ENCODE peak calls at places on chromosomes 2 and 18, in nine cellular contexts. Z, B, Y, C, O, A, J, L and P are unnamed samples.

GRCh38 chr2:145635706-145636427 is 1115.9 kb upstream of the ZEB2 start:
- DNase-seq in Z (no peak), L (no peak), O (no peak), B (no peak), A (no peak), C (peak), Y (no peak), J (no peak), P (no peak)

GRCh38 chr2:43542285-43542933 is 53.4 kb downstream of the THADA start:
- DNase-seq in J (no peak), A (peak), Z (peak), Y (no peak), C (no peak), B (no peak), O (peak), L (no peak), P (no peak)

GRCh38 chr2:238706673-238707072 is 141.2 kb upstream of the TWIST2 start:
- DNase-seq in J (no peak), L (no peak), C (no peak), Y (no peak), O (no peak), B (no peak), Z (no peak), A (no peak), P (no peak)

GRCh38 chr2:150480241-150480640 is 7.2 kb downstream of the RND3 start:
- DNase-seq in O (no peak), Z (no peak), C (no peak), B (no peak), Y (no peak), L (no peak), J (no peak), A (peak), P (no peak)

GRCh38 chr2:168087406-168087805 is 160.0 kb downstream of the STK39 start:
- DNase-seq in O (no peak), Y (no peak), A (no peak), Z (no peak), J (no peak), B (no peak), L (no peak), C (no peak), P (no peak)

GRCh38 chr2:60961457-60961856 is 56.1 kb upstream of the PEX13 start:
- DNase-seq in A (peak), L (no peak), Y (no peak), C (peak), Z (no peak), B (no peak), J (no peak), O (peak), P (peak)

GRCh38 chr2:126831234-126832005 is 67.3 kb upstream of the TEX51 start:
- DNase-seq in J (no peak), B (no peak), O (peak), A (no peak), C (no peak), L (no peak), Y (no peak), Z (no peak), P (no peak)

GRCh38 chr2:212843409-212844199 is 305.0 kb upstream of the ERBB4 start:
- DNase-seq in Z (no peak), J (no peak), O (peak), B (no peak), A (peak), L (no peak), C (peak), Y (no peak), P (peak)

GRCh38 chr2:134420256-134420655 is 166.4 kb downstream of the MGAT5 start:
- DNase-seq in B (no peak), A (no peak), J (no peak), O (no peak), Z (no peak), L (no peak), C (no peak), Y (no peak), P (no peak)

GRCh38 chr2:47509250-47509649 is 106.3 kb downstream of the MSH2 start:
- DNase-seq in A (no peak), O (peak), C (no peak), Z (peak), B (no peak), J (no peak), Y (no peak), L (no peak), P (no peak)

GRCh38 chr2:95159690-95160449 is at the start of gene ZNF514:
- DNase-seq in C (peak), B (peak), L (peak), O (peak), Y (peak), A (peak), Z (peak), J (peak), P (no peak)

GRCh38 chr2:58239243-58239642 is 1.9 kb downstream of the FANCL start:
- DNase-seq in J (no peak), L (no peak), Y (no peak), A (no peak), O (no peak), Z (no peak), C (no peak), B (no peak), P (no peak)

GRCh38 chr2:58240595-58240937 is 559 bp downstream of the FANCL start:
- DNase-seq in A (no peak), L (no peak), Y (no peak), C (no peak), O (peak), Z (peak), B (no peak), J (no peak), P (no peak)

GRCh38 chr2:58237741-58238140 is 3.4 kb downstream of the FANCL start:
- DNase-seq in B (no peak), J (no peak), C (no peak), Y (no peak), A (no peak), L (no peak), Z (no peak), O (no peak), P (no peak)

GRCh38 chr2:58235988-58236387 is 5.1 kb downstream of the FANCL start:
- DNase-seq in A (no peak), C (no peak), L (no peak), Y (no peak), J (no peak), B (no peak), O (no peak), Z (no peak), P (no peak)

DNA sequence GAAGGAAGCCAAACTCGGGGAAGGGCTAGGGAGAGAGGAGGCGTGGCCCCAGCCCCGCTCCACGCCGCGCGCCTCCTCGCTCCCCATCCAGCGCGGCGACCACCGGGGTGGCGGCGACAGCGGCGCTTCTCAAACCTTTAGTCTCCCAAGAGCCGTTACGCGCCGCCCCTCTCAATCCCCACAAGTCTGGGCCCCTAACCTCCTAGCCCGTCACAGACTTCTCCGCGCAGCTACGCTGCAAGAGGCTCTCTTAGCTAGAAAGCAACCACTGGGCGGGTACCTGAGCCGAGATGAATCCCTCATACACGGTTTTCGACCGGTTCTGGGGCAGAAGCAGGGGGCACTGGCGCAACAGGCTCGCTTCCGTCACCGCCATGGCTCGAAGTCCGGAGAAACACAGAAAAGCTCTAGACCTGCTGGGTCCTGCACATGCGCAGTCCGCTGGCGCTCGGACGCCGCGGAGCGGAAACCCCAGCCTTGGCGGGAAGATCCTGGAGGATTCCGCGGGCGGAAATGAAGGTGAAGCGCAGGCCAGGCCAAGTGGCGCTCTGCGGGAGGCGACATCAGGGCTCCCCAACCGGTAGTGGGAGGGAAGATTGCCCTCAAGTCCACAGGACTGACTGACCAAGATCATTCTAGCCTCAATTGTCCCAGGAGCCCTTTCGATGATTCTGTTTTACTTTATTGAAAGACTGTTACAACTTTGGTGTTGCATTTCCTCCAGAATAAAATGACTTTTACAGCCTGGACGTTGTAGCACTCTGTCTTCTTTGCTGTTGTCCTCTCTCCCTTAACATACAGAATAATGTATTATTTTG is at the start of gene FANCL:
- DNase-seq in B (peak), L (peak), J (peak), O (peak), Z (peak), Y (peak), C (peak), A (peak), P (peak)
- TF ChIP-seq CTCF in B (no peak), L (no peak), J (no peak), O (no peak), Z (no peak), Y (peak), C (no peak), A (no peak), P (peak)

DNA sequence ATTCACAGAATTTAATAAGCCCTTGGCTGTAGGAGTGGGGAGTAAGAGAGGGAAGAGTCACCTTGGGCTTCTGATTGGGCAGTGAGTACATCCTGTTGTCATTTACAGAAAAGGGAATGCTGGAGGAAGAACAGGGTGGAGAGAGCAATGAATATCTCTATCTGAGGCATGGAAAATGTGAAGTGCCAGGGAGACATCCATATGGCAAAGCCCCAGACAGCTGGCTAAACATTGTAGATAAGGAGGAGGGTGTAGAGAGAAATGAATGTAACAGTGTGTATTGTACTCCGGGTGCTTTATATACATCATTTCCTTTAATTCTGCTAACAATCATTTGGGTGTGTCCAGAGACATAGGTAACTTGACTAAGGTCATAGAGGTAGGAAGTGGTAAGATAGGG is 103.5 kb downstream of the UPP2 start:
- DNase-seq in Y (no peak), B (no peak), L (no peak), A (no peak), Z (no peak), C (no peak), O (no peak), J (no peak), P (no peak)
- H3K4me3 ChIP-seq in Y (no peak), B (no peak), L (no peak), A (no peak), Z (no peak), C (no peak), O (no peak), J (no peak), P (no peak)

DNA sequence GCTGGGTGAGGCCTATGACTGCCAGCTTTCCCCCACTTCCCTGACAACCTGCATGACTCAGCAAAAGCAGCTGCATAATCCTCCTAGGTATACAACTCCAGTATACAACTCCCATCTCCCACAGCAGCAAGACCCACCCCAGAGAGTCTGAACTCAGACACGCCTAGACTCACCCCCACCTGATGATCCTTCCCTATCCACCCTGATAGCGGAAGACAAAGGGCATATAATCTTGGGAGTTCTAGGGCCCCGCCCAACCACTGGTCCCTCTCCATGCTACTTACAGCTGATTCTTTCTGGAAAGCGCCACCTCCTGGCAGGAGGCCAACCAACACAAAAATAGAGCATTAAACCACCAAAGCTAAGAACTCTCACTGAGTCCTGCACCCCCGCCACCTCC is 296.5 kb downstream of the DCC start:
- DNase-seq in L (no peak), O (no peak), Y (no peak), B (no peak), Z (no peak), C (no peak), J (no peak), A (no peak), P (no peak)
- TF ChIP-seq CTCF in L (no peak), O (no peak), Y (no peak), B (no peak), Z (no peak), C (no peak), J (no peak), A (no peak), P (no peak)

GRCh38 chr2:37689751-37690150 is 18.3 kb upstream of the CDC42EP3 start:
- DNase-seq in A (no peak), C (no peak), O (no peak), L (no peak), Y (no peak), B (no peak), Z (no peak), J (no peak), P (no peak)
- H3K4me3 ChIP-seq in A (no peak), C (no peak), O (no peak), L (no peak), Y (no peak), B (no peak), Z (no peak), J (no peak), P (no peak)

GRCh38 chr2:27154990-27155615 is 6.3 kb downstream of the TCF23 start:
- DNase-seq in Z (no peak), L (no peak), C (no peak), B (no peak), A (no peak), O (no peak), Y (no peak), J (peak), P (no peak)

GRCh38 chr2:27150639-27151230 is 1.9 kb downstream of the TCF23 start:
- DNase-seq in A (no peak), Y (no peak), L (no peak), Z (no peak), J (peak), B (peak), O (no peak), C (no peak), P (no peak)

GRCh38 chr2:27154481-27154880 is 5.7 kb downstream of the TCF23 start:
- DNase-seq in A (no peak), B (no peak), C (no peak), J (peak), Z (no peak), O (no peak), L (no peak), Y (no peak), P (no peak)

GRCh38 chr2:27152102-27152795 is 3.4 kb downstream of the TCF23 start:
- DNase-seq in Y (no peak), B (peak), A (no peak), L (no peak), J (peak), O (no peak), C (no peak), Z (no peak), P (no peak)

DNA sequence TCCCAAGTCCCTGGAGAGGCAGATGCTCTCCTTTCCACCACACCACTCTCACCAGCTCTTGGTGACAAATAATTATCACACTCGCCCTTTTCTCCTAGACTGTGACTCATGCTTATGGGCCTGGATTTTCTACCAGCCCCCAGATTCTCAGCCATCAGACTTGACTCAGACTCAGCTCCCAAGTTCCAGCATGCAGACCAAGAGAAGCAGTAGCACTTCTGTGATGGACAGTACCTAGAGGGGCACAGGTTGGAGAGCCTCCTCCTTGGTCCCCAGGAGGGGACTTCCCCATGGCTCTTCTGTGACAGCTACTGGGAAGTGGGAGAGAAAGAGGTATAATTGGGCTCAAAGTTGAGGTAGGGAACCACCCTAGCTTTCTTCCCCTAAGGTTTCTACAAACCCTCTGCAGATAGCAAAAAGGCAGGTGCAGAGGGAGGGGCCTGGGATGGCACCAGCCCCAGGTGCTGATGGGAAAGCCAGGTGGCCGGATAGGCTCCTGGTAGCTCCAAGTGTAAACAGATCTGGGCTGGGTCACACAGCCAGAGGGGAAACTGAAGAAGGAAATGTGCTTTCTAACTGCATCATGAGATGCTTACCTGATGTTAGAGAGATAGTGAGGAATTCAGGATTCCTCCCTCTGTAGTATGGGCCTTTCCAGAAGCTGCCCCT is 4.1 kb downstream of the TCF23 start:
- DNase-seq in J (no peak), A (no peak), Y (no peak), Z (peak), O (no peak), C (no peak), L (no peak), B (peak), P (no peak)
- TF ChIP-seq CTCF in J (no peak), A (no peak), Y (no peak), Z (no peak), O (no peak), C (no peak), L (no peak), B (no peak), P (no peak)